ENCODE peak calls at places on chromosomes 1 and 21, in four cellular contexts. One of them, this sample, is unnamed.

GRCh38 chr1:37945743-37946702 is 830 bp downstream of the INPP5B start:
- DNase-seq in HCT116: no peak
- DNase-seq in H9: peak; percentile 33
- DNase-seq in GM20000: no peak
- DNase-seq in this sample: no peak

GRCh38 chr1:109239580-109240068 is 9.7 kb upstream of the CELSR2 start:
- DNase-seq in HCT116: no peak
- DNase-seq in H9: peak; percentile 89
- DNase-seq in GM20000: peak; percentile 48
- DNase-seq in this sample: peak; percentile 65

GRCh38 chr1:108046021-108046420 is 81.0 kb upstream of the VAV3 start:
- DNase-seq in HCT116: no peak
- DNase-seq in H9: no peak
- DNase-seq in GM20000: no peak
- DNase-seq in this sample: no peak

GRCh38 chr1:70487471-70487840 is 76.4 kb downstream of the CTH start:
- DNase-seq in HCT116: no peak
- DNase-seq in H9: peak; percentile 32
- DNase-seq in GM20000: no peak
- DNase-seq in this sample: no peak

GRCh38 chr1:150511551-150511950 is 3.6 kb downstream of the ECM1 start:
- DNase-seq in HCT116: no peak
- DNase-seq in H9: no peak
- DNase-seq in GM20000: no peak
- DNase-seq in this sample: no peak

GRCh38 chr1:91515994-91516393 is 15.3 kb downstream of the CDC7 start:
- DNase-seq in HCT116: no peak
- DNase-seq in H9: no peak
- DNase-seq in GM20000: no peak
- DNase-seq in this sample: no peak

GRCh38 chr1:183180634-183181056 is 5.4 kb upstream of the LAMC2 start:
- DNase-seq in HCT116: no peak
- DNase-seq in H9: no peak
- DNase-seq in GM20000: peak; percentile 70
- DNase-seq in this sample: peak; percentile 51

GRCh38 chr1:78668427-78668826 is 18.8 kb downstream of the IFI44 start:
- DNase-seq in HCT116: no peak
- DNase-seq in H9: no peak
- DNase-seq in GM20000: no peak
- DNase-seq in this sample: no peak

GRCh38 chr1:74570797-74571492 is 58.5 kb upstream of the LRRC53 start:
- DNase-seq in HCT116: no peak
- DNase-seq in H9: no peak
- DNase-seq in GM20000: no peak
- DNase-seq in this sample: no peak

GRCh38 chr1:154453577-154454352 is 48.3 kb upstream of the TDRD10 start:
- DNase-seq in HCT116: no peak
- DNase-seq in H9: no peak
- DNase-seq in GM20000: no peak
- DNase-seq in this sample: no peak

GRCh38 chr1:195606483-195606882 is 1001.8 kb downstream of the KCNT2 start:
- DNase-seq in HCT116: no peak
- DNase-seq in H9: no peak
- DNase-seq in GM20000: no peak
- DNase-seq in this sample: no peak

GRCh38 chr1:195604287-195604686 is 1004.0 kb downstream of the KCNT2 start:
- DNase-seq in HCT116: no peak
- DNase-seq in H9: no peak
- DNase-seq in GM20000: no peak
- DNase-seq in this sample: no peak

DNA sequence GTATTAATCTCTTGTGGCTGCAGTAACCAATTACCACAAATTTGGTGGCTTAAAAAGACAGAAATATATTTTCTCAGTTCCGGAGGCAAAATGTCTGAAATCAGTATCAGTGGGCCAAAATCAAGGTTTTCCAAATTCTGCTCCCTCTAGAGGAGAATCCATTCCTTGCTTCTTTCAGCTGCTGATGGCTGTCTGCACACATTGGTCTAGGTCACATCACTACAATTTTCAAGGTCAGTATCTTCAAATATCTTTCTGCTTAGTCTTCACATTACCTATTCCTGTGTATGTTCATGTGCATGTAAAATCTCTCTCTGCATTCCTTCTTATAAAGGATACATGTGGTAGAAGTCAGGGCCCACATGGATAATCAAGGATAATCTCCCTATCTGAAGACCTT is 999.4 kb downstream of the KCNT2 start:
- DNase-seq in HCT116: no peak
- DNase-seq in H9: no peak
- DNase-seq in GM20000: no peak
- DNase-seq in this sample: no peak
- TF ChIP-seq CTCF in HCT116: no peak
- TF ChIP-seq CTCF in H9: peak; percentile 60
- TF ChIP-seq CTCF in GM20000: no peak
- TF ChIP-seq CTCF in this sample: no peak

GRCh38 chr1:153354515-153355193 is 3.0 kb upstream of the S100A9 start:
- DNase-seq in HCT116: no peak
- DNase-seq in H9: no peak
- DNase-seq in GM20000: no peak
- DNase-seq in this sample: peak; percentile 27

GRCh38 chr1:153356392-153357075 is 1.1 kb upstream of the S100A9 start:
- DNase-seq in HCT116: no peak
- DNase-seq in H9: no peak
- DNase-seq in GM20000: no peak
- DNase-seq in this sample: no peak

GRCh38 chr1:153353226-153353947 is 4.3 kb upstream of the S100A9 start:
- DNase-seq in HCT116: peak; percentile 8
- DNase-seq in H9: peak; percentile 70
- DNase-seq in GM20000: peak; percentile 42
- DNase-seq in this sample: peak; percentile 52

GRCh38 chr1:153357076-153357852 is 390 bp upstream of the S100A9 start:
- DNase-seq in HCT116: no peak
- DNase-seq in H9: no peak
- DNase-seq in GM20000: no peak
- DNase-seq in this sample: peak; percentile 14

GRCh38 chr1:153355445-153356071 is 2.1 kb upstream of the S100A9 start:
- DNase-seq in HCT116: peak; percentile 46
- DNase-seq in H9: peak; percentile 86
- DNase-seq in GM20000: peak; percentile 54
- DNase-seq in this sample: peak; percentile 61
- TF ChIP-seq CTCF in HCT116: peak; percentile 74
- TF ChIP-seq CTCF in H9: peak; percentile 76
- TF ChIP-seq CTCF in GM20000: peak; percentile 36
- TF ChIP-seq CTCF in this sample: peak; percentile 72

GRCh38 chr1:116881879-116882520 is 27.7 kb upstream of the PTGFRN start:
- DNase-seq in HCT116: no peak
- DNase-seq in H9: peak; percentile 78
- DNase-seq in GM20000: peak; percentile 49
- DNase-seq in this sample: peak; percentile 44
- TF ChIP-seq CTCF in HCT116: peak; percentile 35
- TF ChIP-seq CTCF in H9: peak; percentile 71
- TF ChIP-seq CTCF in GM20000: peak; percentile 36
- TF ChIP-seq CTCF in this sample: peak; percentile 49

GRCh38 chr21:21373969-21374368 is 375.8 kb downstream of the NCAM2 start:
- DNase-seq in HCT116: no peak
- DNase-seq in H9: no peak
- DNase-seq in GM20000: no peak
- DNase-seq in this sample: no peak
- TF ChIP-seq CTCF in HCT116: no peak
- TF ChIP-seq CTCF in H9: no peak
- TF ChIP-seq CTCF in GM20000: no peak
- TF ChIP-seq CTCF in this sample: no peak

GRCh38 chr21:42465008-42465878 is 30.8 kb downstream of the RSPH1 start:
- DNase-seq in HCT116: no peak
- DNase-seq in H9: no peak
- DNase-seq in GM20000: peak; percentile 39
- DNase-seq in this sample: peak; percentile 50

GRCh38 chr21:42468511-42469131 is 27.4 kb downstream of the RSPH1 start:
- DNase-seq in HCT116: no peak
- DNase-seq in H9: no peak
- DNase-seq in GM20000: no peak
- DNase-seq in this sample: no peak

GRCh38 chr21:42467613-42467983 is 28.4 kb downstream of the RSPH1 start:
- DNase-seq in HCT116: no peak
- DNase-seq in H9: no peak
- DNase-seq in GM20000: no peak
- DNase-seq in this sample: no peak

GRCh38 chr21:42469272-42469671 is 26.8 kb downstream of the RSPH1 start:
- DNase-seq in HCT116: no peak
- DNase-seq in H9: no peak
- DNase-seq in GM20000: no peak
- DNase-seq in this sample: no peak

GRCh38 chr21:42466700-42467612 is 29.1 kb downstream of the RSPH1 start:
- DNase-seq in HCT116: peak; percentile 23
- DNase-seq in H9: peak; percentile 61
- DNase-seq in GM20000: peak; percentile 53
- DNase-seq in this sample: peak; percentile 56
- TF ChIP-seq CTCF in HCT116: peak; percentile 37
- TF ChIP-seq CTCF in H9: peak; percentile 59
- TF ChIP-seq CTCF in GM20000: peak; percentile 30
- TF ChIP-seq CTCF in this sample: peak; percentile 41

GRCh38 chr1:220544901-220545303 is 17.0 kb downstream of the MARK1 start:
- DNase-seq in HCT116: no peak
- DNase-seq in H9: peak; percentile 67
- DNase-seq in GM20000: no peak
- DNase-seq in this sample: no peak
- TF ChIP-seq CTCF in HCT116: peak; percentile 29
- TF ChIP-seq CTCF in H9: peak; percentile 61
- TF ChIP-seq CTCF in GM20000: peak; percentile 3
- TF ChIP-seq CTCF in this sample: no peak

GRCh38 chr1:166884040-166884642 is 8.1 kb upstream of the TADA1 start:
- DNase-seq in HCT116: no peak
- DNase-seq in H9: peak; percentile 91
- DNase-seq in GM20000: peak; percentile 30
- DNase-seq in this sample: peak; percentile 52
- TF ChIP-seq CTCF in HCT116: no peak
- TF ChIP-seq CTCF in H9: peak; percentile 97
- TF ChIP-seq CTCF in GM20000: peak; percentile 47
- TF ChIP-seq CTCF in this sample: peak; percentile 48

DNA sequence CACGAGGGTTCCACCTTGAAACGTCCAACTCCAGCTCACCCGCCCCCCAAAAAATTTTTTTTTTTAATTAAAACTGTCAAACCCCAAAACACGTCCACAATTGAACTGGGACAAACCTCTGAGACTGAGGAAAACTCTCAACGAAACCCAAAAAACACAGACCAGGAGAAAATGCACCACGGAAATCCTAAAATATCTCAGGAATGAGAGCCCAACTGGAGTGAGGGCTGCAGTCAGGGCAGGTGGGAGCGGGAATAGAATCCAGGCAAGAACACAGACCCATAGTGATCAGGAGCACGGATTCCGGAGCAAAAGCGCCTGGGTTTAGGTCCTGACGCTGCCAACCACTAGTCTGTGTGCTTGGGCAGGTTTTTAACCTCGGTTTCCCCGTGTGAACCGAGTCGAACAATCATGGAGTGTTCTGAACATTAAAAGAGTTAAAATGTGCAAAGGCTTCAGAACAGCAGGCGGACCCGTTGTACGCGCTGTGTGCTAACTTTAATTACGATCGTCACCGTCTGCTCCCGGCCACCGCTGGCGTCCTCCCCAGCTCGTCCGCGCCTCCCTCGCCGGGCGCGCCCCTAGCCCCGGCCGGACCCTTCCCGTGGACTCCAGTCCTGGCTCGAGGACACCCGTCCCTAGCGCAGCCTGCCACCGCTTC is 624 bp downstream of the ARHGAP29 start:
- DNase-seq in HCT116: no peak
- DNase-seq in H9: peak; percentile 52
- DNase-seq in GM20000: no peak
- DNase-seq in this sample: no peak
- TF ChIP-seq CTCF in HCT116: no peak
- TF ChIP-seq CTCF in H9: no peak
- TF ChIP-seq CTCF in GM20000: no peak
- TF ChIP-seq CTCF in this sample: no peak

GRCh38 chr1:93813076-93813475 is 65.9 kb downstream of the DNTTIP2 start:
- DNase-seq in HCT116: no peak
- DNase-seq in H9: no peak
- DNase-seq in GM20000: no peak
- DNase-seq in this sample: no peak
- TF ChIP-seq CTCF in HCT116: peak; percentile 13
- TF ChIP-seq CTCF in H9: no peak
- TF ChIP-seq CTCF in GM20000: no peak
- TF ChIP-seq CTCF in this sample: no peak

This sample was measured in GM10248.